ENCODE peak calls at places on chromosome 16, in five cellular contexts. One of them, this sample, is unnamed.

GRCh38 chr16:405548-406506 is 4.1 kb downstream of the DECR2 start:
- DNase-seq in CD8-positive, alpha-beta T cell: no peak
- DNase-seq in sigmoid colon: no peak
- DNase-seq in heart right ventricle: no peak
- DNase-seq in ascending aorta: no peak
- DNase-seq in this sample: no peak

GRCh38 chr16:68644303-68644702 is 807 bp upstream of the CDH3 start:
- DNase-seq in CD8-positive, alpha-beta T cell: no peak
- DNase-seq in sigmoid colon: no peak
- DNase-seq in heart right ventricle: no peak
- DNase-seq in ascending aorta: no peak
- DNase-seq in this sample: no peak

GRCh38 chr16:70728145-70728544 is 42.3 kb upstream of the MTSS2 start:
- DNase-seq in CD8-positive, alpha-beta T cell: no peak
- DNase-seq in sigmoid colon: no peak
- DNase-seq in heart right ventricle: no peak
- DNase-seq in ascending aorta: no peak
- DNase-seq in this sample: no peak

GRCh38 chr16:82792704-82793103 is 165.9 kb downstream of the CDH13 start:
- DNase-seq in CD8-positive, alpha-beta T cell: no peak
- DNase-seq in sigmoid colon: no peak
- DNase-seq in heart right ventricle: no peak
- DNase-seq in ascending aorta: no peak
- DNase-seq in this sample: no peak

GRCh38 chr16:47475786-47476185 is 14.7 kb downstream of the PHKB start:
- DNase-seq in CD8-positive, alpha-beta T cell: no peak
- DNase-seq in sigmoid colon: no peak
- DNase-seq in heart right ventricle: no peak
- DNase-seq in ascending aorta: no peak
- DNase-seq in this sample: no peak

GRCh38 chr16:46789499-46790414 is 41.2 kb downstream of the C16orf87 start:
- DNase-seq in CD8-positive, alpha-beta T cell: peak; percentile 75
- DNase-seq in sigmoid colon: peak; percentile 82
- DNase-seq in heart right ventricle: peak; percentile 86
- DNase-seq in ascending aorta: peak; percentile 85
- DNase-seq in this sample: peak; percentile 63

GRCh38 chr16:67857547-67858233 is 10.2 kb upstream of the CENPT start:
- DNase-seq in CD8-positive, alpha-beta T cell: no peak
- DNase-seq in sigmoid colon: peak; percentile 91
- DNase-seq in heart right ventricle: peak; percentile 42
- DNase-seq in ascending aorta: peak; percentile 92
- DNase-seq in this sample: peak; percentile 97

GRCh38 chr16:9123401-9123800 is 32.0 kb downstream of the HAPSTR1 start:
- DNase-seq in CD8-positive, alpha-beta T cell: no peak
- DNase-seq in sigmoid colon: peak; percentile 41
- DNase-seq in heart right ventricle: no peak
- DNase-seq in ascending aorta: peak; percentile 53
- DNase-seq in this sample: no peak

GRCh38 chr16:80852261-80852872 is 48.0 kb upstream of the CDYL2 start:
- DNase-seq in CD8-positive, alpha-beta T cell: no peak
- DNase-seq in sigmoid colon: no peak
- DNase-seq in heart right ventricle: no peak
- DNase-seq in ascending aorta: no peak
- DNase-seq in this sample: peak; percentile 5

GRCh38 chr16:85433477-85433876 is 179.6 kb upstream of the GSE1 start:
- DNase-seq in CD8-positive, alpha-beta T cell: no peak
- DNase-seq in sigmoid colon: no peak
- DNase-seq in heart right ventricle: no peak
- DNase-seq in ascending aorta: no peak
- DNase-seq in this sample: no peak

GRCh38 chr16:70646260-70647241 is at the start of gene IL34:
- DNase-seq in CD8-positive, alpha-beta T cell: no peak
- DNase-seq in sigmoid colon: peak; percentile 77
- DNase-seq in heart right ventricle: no peak
- DNase-seq in ascending aorta: peak; percentile 77
- DNase-seq in this sample: no peak

GRCh38 chr16:17392127-17392856 is 78.5 kb downstream of the XYLT1 start:
- DNase-seq in CD8-positive, alpha-beta T cell: no peak
- DNase-seq in sigmoid colon: no peak
- DNase-seq in heart right ventricle: no peak
- DNase-seq in ascending aorta: no peak
- DNase-seq in this sample: no peak

GRCh38 chr16:85531516-85531915 is 81.6 kb upstream of the GSE1 start:
- DNase-seq in CD8-positive, alpha-beta T cell: no peak
- DNase-seq in sigmoid colon: no peak
- DNase-seq in heart right ventricle: no peak
- DNase-seq in ascending aorta: no peak
- DNase-seq in this sample: no peak

GRCh38 chr16:58339452-58339938 is 44.7 kb upstream of the PRSS54 start:
- DNase-seq in CD8-positive, alpha-beta T cell: no peak
- DNase-seq in sigmoid colon: no peak
- DNase-seq in heart right ventricle: no peak
- DNase-seq in ascending aorta: no peak
- DNase-seq in this sample: no peak

GRCh38 chr16:48284772-48285409 is 37.6 kb upstream of the ABCC11 start:
- DNase-seq in CD8-positive, alpha-beta T cell: no peak
- DNase-seq in sigmoid colon: no peak
- DNase-seq in heart right ventricle: no peak
- DNase-seq in ascending aorta: no peak
- DNase-seq in this sample: no peak

GRCh38 chr16:83802135-83802534 is 5.6 kb upstream of the HSBP1 start:
- DNase-seq in CD8-positive, alpha-beta T cell: no peak
- DNase-seq in sigmoid colon: no peak
- DNase-seq in heart right ventricle: no peak
- DNase-seq in ascending aorta: no peak
- DNase-seq in this sample: peak; percentile 69

GRCh38 chr16:51697454-51697853 is 546.4 kb upstream of the SALL1 start:
- DNase-seq in CD8-positive, alpha-beta T cell: no peak
- DNase-seq in sigmoid colon: no peak
- DNase-seq in heart right ventricle: no peak
- DNase-seq in ascending aorta: no peak
- DNase-seq in this sample: no peak

GRCh38 chr16:51701025-51701424 is 550.0 kb upstream of the SALL1 start:
- DNase-seq in CD8-positive, alpha-beta T cell: no peak
- DNase-seq in sigmoid colon: no peak
- DNase-seq in heart right ventricle: no peak
- DNase-seq in ascending aorta: no peak
- DNase-seq in this sample: peak; percentile 36

DNA sequence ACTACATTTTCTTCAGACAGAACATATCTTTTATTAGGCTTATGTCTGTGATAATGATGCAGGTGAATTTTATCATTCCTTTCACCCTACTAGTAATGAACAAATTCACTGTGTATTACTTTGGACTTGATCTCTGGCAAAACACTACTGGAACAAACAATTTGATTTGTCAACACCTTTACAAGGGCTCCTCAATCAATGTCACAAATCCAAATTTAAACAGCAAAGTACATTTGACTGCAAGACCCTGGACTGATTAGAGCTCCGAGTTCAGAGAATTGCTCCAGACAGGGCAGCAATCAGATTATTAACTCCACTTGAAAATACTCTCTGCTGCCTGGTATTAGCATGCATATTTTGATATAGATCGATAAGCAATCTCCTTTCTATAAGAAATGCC is 547.6 kb upstream of the SALL1 start:
- DNase-seq in CD8-positive, alpha-beta T cell: no peak
- DNase-seq in sigmoid colon: no peak
- DNase-seq in heart right ventricle: no peak
- DNase-seq in ascending aorta: no peak
- DNase-seq in this sample: no peak
- H3K27ac ChIP-seq in CD8-positive, alpha-beta T cell: no peak overlapping the region
- H3K27ac ChIP-seq in sigmoid colon: no peak overlapping the region
- H3K27ac ChIP-seq in heart right ventricle: no peak overlapping the region
- H3K27ac ChIP-seq in ascending aorta: no peak overlapping the region
- H3K27ac ChIP-seq in this sample: no peak overlapping the region

DNA sequence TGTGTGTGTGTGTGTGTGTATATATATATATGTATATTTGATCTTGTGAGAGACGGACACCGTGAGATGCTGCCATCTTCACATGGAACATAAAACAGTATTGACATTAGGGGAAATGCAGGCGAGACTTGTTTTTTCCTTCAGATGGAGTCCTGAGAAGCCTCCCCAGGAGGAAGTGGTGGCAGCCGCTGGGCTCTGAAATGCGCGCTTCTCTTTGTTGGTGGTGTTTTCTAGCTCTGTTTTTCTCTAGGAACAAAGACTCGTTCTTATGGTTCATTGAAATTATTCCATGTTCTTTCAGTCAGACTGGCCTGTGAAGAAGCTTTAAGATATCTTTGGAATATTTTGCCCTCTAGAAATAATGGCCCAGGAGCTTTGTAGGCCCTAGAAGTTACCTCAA is 32.9 kb downstream of the SNX29 start:
- DNase-seq in CD8-positive, alpha-beta T cell: no peak
- DNase-seq in sigmoid colon: no peak
- DNase-seq in heart right ventricle: no peak
- DNase-seq in ascending aorta: no peak
- DNase-seq in this sample: no peak
- H3K27ac ChIP-seq in CD8-positive, alpha-beta T cell: peak overlapping the region; percentile 1
- H3K27ac ChIP-seq in sigmoid colon: no peak overlapping the region
- H3K27ac ChIP-seq in heart right ventricle: no peak overlapping the region
- H3K27ac ChIP-seq in ascending aorta: peak overlapping the region; percentile 21
- H3K27ac ChIP-seq in this sample: no peak overlapping the region

GRCh38 chr16:19697756-19698318 is 20.2 kb downstream of the KNOP1 start:
- DNase-seq in CD8-positive, alpha-beta T cell: no peak
- DNase-seq in sigmoid colon: no peak
- DNase-seq in heart right ventricle: no peak
- DNase-seq in ascending aorta: no peak
- DNase-seq in this sample: no peak
- H3K27ac ChIP-seq in CD8-positive, alpha-beta T cell: no peak overlapping the region
- H3K27ac ChIP-seq in sigmoid colon: peak overlapping the region; percentile 54
- H3K27ac ChIP-seq in heart right ventricle: peak overlapping the region; percentile 84
- H3K27ac ChIP-seq in ascending aorta: no peak overlapping the region
- H3K27ac ChIP-seq in this sample: no peak overlapping the region

GRCh38 chr16:89993377-89993776 is 25.9 kb downstream of the DBNDD1 start:
- DNase-seq in CD8-positive, alpha-beta T cell: no peak
- DNase-seq in sigmoid colon: no peak
- DNase-seq in heart right ventricle: no peak
- DNase-seq in ascending aorta: no peak
- DNase-seq in this sample: no peak

GRCh38 chr16:89993971-89994370 is 25.3 kb downstream of the DBNDD1 start:
- DNase-seq in CD8-positive, alpha-beta T cell: no peak
- DNase-seq in sigmoid colon: no peak
- DNase-seq in heart right ventricle: no peak
- DNase-seq in ascending aorta: no peak
- DNase-seq in this sample: no peak

GRCh38 chr16:89990799-89991198 is 28.5 kb downstream of the DBNDD1 start:
- DNase-seq in CD8-positive, alpha-beta T cell: no peak
- DNase-seq in sigmoid colon: no peak
- DNase-seq in heart right ventricle: no peak
- DNase-seq in ascending aorta: no peak
- DNase-seq in this sample: no peak

GRCh38 chr16:89996178-89996489 is 23.1 kb downstream of the DBNDD1 start:
- DNase-seq in CD8-positive, alpha-beta T cell: no peak
- DNase-seq in sigmoid colon: no peak
- DNase-seq in heart right ventricle: no peak
- DNase-seq in ascending aorta: no peak
- DNase-seq in this sample: no peak

GRCh38 chr16:89994389-89994720 is 24.9 kb downstream of the DBNDD1 start:
- DNase-seq in CD8-positive, alpha-beta T cell: no peak
- DNase-seq in sigmoid colon: no peak
- DNase-seq in heart right ventricle: no peak
- DNase-seq in ascending aorta: no peak
- DNase-seq in this sample: no peak
- H3K27ac ChIP-seq in CD8-positive, alpha-beta T cell: no peak overlapping the region
- H3K27ac ChIP-seq in sigmoid colon: peak overlapping the region; percentile 81
- H3K27ac ChIP-seq in heart right ventricle: peak overlapping the region; percentile 18
- H3K27ac ChIP-seq in ascending aorta: peak overlapping the region; percentile 72
- H3K27ac ChIP-seq in this sample: peak overlapping the region; percentile 92

GRCh38 chr16:3153077-3153368 is 18.2 kb downstream of the ZNF213 start:
- DNase-seq in CD8-positive, alpha-beta T cell: no peak
- DNase-seq in sigmoid colon: no peak
- DNase-seq in heart right ventricle: no peak
- DNase-seq in ascending aorta: no peak
- DNase-seq in this sample: no peak
- H3K27ac ChIP-seq in CD8-positive, alpha-beta T cell: no peak overlapping the region
- H3K27ac ChIP-seq in sigmoid colon: peak overlapping the region; percentile 76
- H3K27ac ChIP-seq in heart right ventricle: peak overlapping the region; percentile 0
- H3K27ac ChIP-seq in ascending aorta: peak overlapping the region; percentile 48
- H3K27ac ChIP-seq in this sample: peak overlapping the region; percentile 79

GRCh38 chr16:11626657-11627291 is 40.1 kb upstream of the LITAF start:
- DNase-seq in CD8-positive, alpha-beta T cell: no peak
- DNase-seq in sigmoid colon: no peak
- DNase-seq in heart right ventricle: no peak
- DNase-seq in ascending aorta: no peak
- DNase-seq in this sample: no peak
- H3K27ac ChIP-seq in CD8-positive, alpha-beta T cell: no peak overlapping the region
- H3K27ac ChIP-seq in sigmoid colon: no peak overlapping the region
- H3K27ac ChIP-seq in heart right ventricle: no peak overlapping the region
- H3K27ac ChIP-seq in ascending aorta: no peak overlapping the region
- H3K27ac ChIP-seq in this sample: peak overlapping the region; percentile 100